ENCODE peak calls at places on chromosomes 16 and 17, in seven cellular contexts. V is CD4-positive, alpha-beta T cell; X is small intestine; B is heart left ventricle; I is psoas muscle; P is thoracic aorta; O is transverse colon. E is an unnamed sample.

GRCh38 chr16:3431779-3432219 is 11.5 kb downstream of the ZNF597 start:
- DNase-seq in V (peak; percentile 29), X (peak; percentile 40), B (peak; percentile 66), I (peak; percentile 77), P (no peak), O (peak; percentile 19), E (peak; percentile 27)

GRCh38 chr17:17416007-17416399 is 60.8 kb upstream of the MED9 start:
- DNase-seq in V (no peak), X (peak; percentile 62), B (no peak), I (no peak), P (no peak), O (no peak), E (no peak)

GRCh38 chr16:63530208-63530607 is 1494.0 kb upstream of the CDH8 start:
- DNase-seq in V (no peak), X (no peak), B (no peak), I (no peak), P (no peak), O (no peak), E (no peak)

GRCh38 chr16:88456356-88457292 is 3.5 kb downstream of the ZFPM1 start:
- DNase-seq in V (peak; percentile 51), X (no peak), B (no peak), I (no peak), P (no peak), O (no peak), E (no peak)

GRCh38 chr16:2584742-2585650 is 47.2 kb downstream of the PDPK1 start:
- DNase-seq in V (no peak), X (no peak), B (peak; percentile 65), I (peak; percentile 91), P (no peak), O (no peak), E (no peak)

GRCh38 chr16:31351937-31352315 is 3.0 kb upstream of the ITGAX start:
- DNase-seq in V (no peak), X (no peak), B (no peak), I (peak; percentile 52), P (no peak), O (no peak), E (no peak)

GRCh38 chr17:55304171-55304859 is 39.6 kb downstream of the HLF start:
- DNase-seq in V (no peak), X (no peak), B (no peak), I (no peak), P (no peak), O (no peak), E (no peak)

GRCh38 chr16:67101683-67102082 is 8.1 kb upstream of the PHAF1 start:
- DNase-seq in V (no peak), X (no peak), B (no peak), I (no peak), P (no peak), O (no peak), E (no peak)

GRCh38 chr16:86809458-86809955 is 231.2 kb downstream of the FOXL1 start:
- DNase-seq in V (no peak), X (no peak), B (no peak), I (no peak), P (no peak), O (no peak), E (no peak)

GRCh38 chr17:58666858-58667267 is 25.0 kb downstream of the TEX14 start:
- DNase-seq in V (no peak), X (peak; percentile 81), B (peak; percentile 82), I (peak; percentile 71), P (peak; percentile 16), O (peak; percentile 85), E (peak; percentile 19)

GRCh38 chr17:78872486-78872885 is 30.5 kb downstream of the CEP295NL start:
- DNase-seq in V (no peak), X (no peak), B (no peak), I (no peak), P (no peak), O (no peak), E (no peak)

GRCh38 chr17:78868391-78868790 is 27.8 kb upstream of the USP36 start:
- DNase-seq in V (no peak), X (no peak), B (no peak), I (peak; percentile 5), P (no peak), O (no peak), E (no peak)

GRCh38 chr17:78875331-78875730 is 27.7 kb downstream of the CEP295NL start:
- DNase-seq in V (no peak), X (no peak), B (no peak), I (no peak), P (no peak), O (no peak), E (no peak)

GRCh38 chr17:78873519-78874340 is 29.3 kb downstream of the CEP295NL start:
- DNase-seq in V (no peak), X (no peak), B (no peak), I (peak; percentile 83), P (no peak), O (no peak), E (peak; percentile 75)

DNA sequence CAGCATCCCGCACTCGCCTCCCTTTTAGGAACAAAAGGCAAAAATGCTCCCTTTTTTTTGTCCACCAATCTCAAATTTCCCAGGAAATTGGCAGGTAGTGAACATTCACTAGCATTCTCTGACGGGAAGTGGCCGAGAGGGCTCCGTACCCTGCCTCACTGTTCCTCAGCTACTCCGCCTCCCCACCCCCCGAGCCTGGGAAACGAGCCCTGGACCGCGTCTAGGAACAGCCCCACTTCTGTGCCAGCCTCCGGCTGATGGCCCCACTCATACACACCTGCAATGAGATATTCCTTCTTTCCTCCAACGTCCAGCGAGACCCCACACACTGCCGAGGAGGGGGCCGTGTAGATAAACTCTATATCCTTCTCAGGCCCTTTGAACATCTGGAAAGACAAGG is 30.0 kb upstream of the USP36 start:
- DNase-seq in V (no peak), X (no peak), B (no peak), I (peak; percentile 40), P (no peak), O (no peak), E (no peak)
- H3K27ac ChIP-seq in V (no peak overlapping the region), X (no peak overlapping the region), B (no peak overlapping the region), I (no peak overlapping the region), P (no peak overlapping the region), O (no peak overlapping the region), E (no peak overlapping the region)

DNA sequence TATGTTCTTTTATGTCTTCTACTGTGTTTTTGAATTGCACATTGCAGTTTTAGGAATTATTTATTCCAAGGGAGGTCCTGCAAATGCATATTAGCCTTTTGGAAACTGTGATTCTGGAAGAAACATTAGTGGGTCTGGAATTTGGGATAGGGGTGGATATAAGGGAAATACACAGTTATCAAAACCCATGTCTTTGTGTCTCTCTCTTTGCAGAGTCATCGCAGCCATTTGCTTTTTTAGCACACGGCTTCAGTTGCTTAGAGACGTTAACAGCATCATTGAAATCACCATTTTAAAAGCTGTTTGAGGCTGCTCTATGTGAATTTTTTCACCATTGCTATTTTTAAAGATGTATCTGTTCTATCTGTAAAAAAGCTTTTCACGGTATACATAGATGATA is 47.3 kb downstream of the OMG start:
- DNase-seq in V (no peak), X (no peak), B (no peak), I (no peak), P (no peak), O (no peak), E (no peak)
- H3K27ac ChIP-seq in V (no peak overlapping the region), X (no peak overlapping the region), B (no peak overlapping the region), I (no peak overlapping the region), P (no peak overlapping the region), O (no peak overlapping the region), E (peak overlapping the region; percentile 39)

GRCh38 chr17:73803867-73804539 is 159.8 kb upstream of the SDK2 start:
- DNase-seq in V (no peak), X (peak; percentile 39), B (no peak), I (no peak), P (no peak), O (peak; percentile 38), E (no peak)

GRCh38 chr17:73802871-73803270 is 158.6 kb upstream of the SDK2 start:
- DNase-seq in V (no peak), X (no peak), B (no peak), I (no peak), P (no peak), O (no peak), E (no peak)

GRCh38 chr17:73801455-73802100 is 157.3 kb upstream of the SDK2 start:
- DNase-seq in V (no peak), X (no peak), B (no peak), I (no peak), P (no peak), O (no peak), E (no peak)

GRCh38 chr17:73802314-73802713 is 158.1 kb upstream of the SDK2 start:
- DNase-seq in V (no peak), X (no peak), B (no peak), I (no peak), P (no peak), O (no peak), E (no peak)

GRCh38 chr17:73806768-73807167 is 162.5 kb upstream of the SDK2 start:
- DNase-seq in V (no peak), X (no peak), B (no peak), I (no peak), P (no peak), O (no peak), E (no peak)
- H3K27ac ChIP-seq in V (no peak overlapping the region), X (no peak overlapping the region), B (no peak overlapping the region), I (no peak overlapping the region), P (no peak overlapping the region), O (no peak overlapping the region), E (no peak overlapping the region)

DNA sequence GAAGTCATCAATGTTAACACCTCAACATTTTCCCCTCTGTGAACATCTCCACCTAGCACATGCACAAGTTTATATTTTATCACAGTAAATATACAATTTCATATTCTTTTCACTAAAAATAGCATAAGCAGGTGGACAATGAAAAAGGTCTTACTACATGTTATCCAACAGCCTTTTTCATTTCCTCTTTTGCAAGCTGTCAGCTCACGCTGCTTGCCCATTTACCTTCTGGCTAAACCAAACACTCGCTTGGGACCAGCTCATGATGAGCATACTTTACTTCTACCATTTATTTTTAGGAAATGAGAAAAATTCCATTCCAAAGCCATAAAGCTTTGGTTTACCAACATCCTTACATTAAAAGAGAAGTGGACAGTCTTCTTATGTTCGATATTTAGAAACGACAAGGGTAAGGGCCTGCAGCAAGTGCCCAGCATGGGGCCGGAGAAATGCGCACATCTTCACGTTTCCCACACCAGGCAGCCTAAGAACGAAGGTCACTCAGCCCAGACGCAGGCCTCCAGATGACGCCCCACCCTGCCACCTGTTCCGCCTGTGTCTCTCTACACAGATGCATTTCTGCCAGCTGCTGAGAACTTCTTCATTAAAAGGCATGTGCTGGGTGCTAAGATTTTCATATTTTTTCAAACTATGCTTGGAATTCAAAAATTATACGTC is 13.9 kb downstream of the SNN start:
- DNase-seq in V (no peak), X (peak; percentile 80), B (no peak), I (no peak), P (no peak), O (peak; percentile 73), E (no peak)
- H3K27ac ChIP-seq in V (no peak overlapping the region), X (peak overlapping the region; percentile 42), B (no peak overlapping the region), I (peak overlapping the region; percentile 91), P (no peak overlapping the region), O (peak overlapping the region; percentile 72), E (no peak overlapping the region)

DNA sequence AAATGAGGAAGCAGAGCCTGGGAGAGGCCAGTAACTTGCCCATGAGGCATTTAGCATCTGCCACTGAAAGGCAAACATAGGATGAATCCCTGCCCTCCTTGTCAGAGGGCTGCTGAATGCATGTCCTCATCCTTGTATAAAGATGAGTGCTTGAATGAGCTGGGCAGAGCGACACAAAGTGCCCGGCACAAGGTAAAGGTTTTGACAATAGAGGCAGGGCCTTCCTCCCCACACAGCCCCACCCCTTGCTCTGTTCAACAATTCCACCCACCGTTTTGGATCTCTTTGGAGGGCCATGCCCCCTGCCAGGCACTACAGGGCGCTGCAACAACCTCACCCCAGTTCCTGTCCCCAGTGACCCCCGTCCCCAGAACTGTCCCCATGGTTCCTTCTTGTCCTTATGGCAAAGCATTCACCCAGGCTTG is 1.4 kb upstream of the KRT19 start:
- DNase-seq in V (no peak), X (peak; percentile 45), B (no peak), I (no peak), P (no peak), O (no peak), E (no peak)
- H3K27ac ChIP-seq in V (no peak overlapping the region), X (peak overlapping the region; percentile 100), B (no peak overlapping the region), I (no peak overlapping the region), P (peak overlapping the region; percentile 55), O (peak overlapping the region; percentile 93), E (no peak overlapping the region)

E was measured in caudate nucleus.